ENCODE peak calls at places on chromosomes 12 and 14, in six cellular contexts. H, Y, V, N, X and P are unnamed samples.

GRCh38 chr14:100534528-100535286 is 52.5 kb downstream of the BEGAIN start:
- DNase-seq in H (no peak), Y (no peak), V (no peak), N (no peak), X (peak), P (peak)

GRCh38 chr12:97131220-97131981 is 224.3 kb downstream of the NEDD1 start:
- DNase-seq in H (peak), Y (no peak), V (no peak), N (no peak), X (no peak), P (no peak)

GRCh38 chr12:19485240-19485639 is 45.9 kb downstream of the AEBP2 start:
- DNase-seq in H (no peak), Y (no peak), V (no peak), N (no peak), X (no peak), P (no peak)

GRCh38 chr12:82659343-82660207 is 27.1 kb upstream of the TMTC2 start:
- DNase-seq in H (no peak), Y (no peak), V (no peak), N (no peak), X (no peak), P (no peak)

GRCh38 chr12:121776190-121777098 is 17.0 kb downstream of the RHOF start:
- DNase-seq in H (no peak), Y (no peak), V (no peak), N (peak), X (peak), P (peak)

GRCh38 chr14:73500360-73500759 is 9.6 kb downstream of the RIOX1 start:
- DNase-seq in H (no peak), Y (no peak), V (no peak), N (no peak), X (no peak), P (no peak)

GRCh38 chr12:106767954-106768501 is 6.5 kb upstream of the RIC8B start:
- DNase-seq in H (peak), Y (no peak), V (no peak), N (no peak), X (no peak), P (no peak)

GRCh38 chr12:9906888-9907287 is 25.3 kb downstream of the CLEC2A start:
- DNase-seq in H (no peak), Y (no peak), V (no peak), N (no peak), X (no peak), P (no peak)

GRCh38 chr12:119593578-119594398 is at the start of gene TMEM233:
- DNase-seq in H (no peak), Y (no peak), V (no peak), N (no peak), X (peak), P (no peak)

GRCh38 chr12:48819986-48820385 is 1.7 kb downstream of the CACNB3 start:
- DNase-seq in H (no peak), Y (no peak), V (no peak), N (no peak), X (no peak), P (no peak)

GRCh38 chr14:88218119-88218915 is 104.8 kb downstream of the KCNK10 start:
- DNase-seq in H (no peak), Y (no peak), V (no peak), N (no peak), X (no peak), P (no peak)

GRCh38 chr14:106831322-106831720 is 1304.9 kb downstream of the TMEM121 start:
- DNase-seq in H (no peak), Y (no peak), V (peak), N (no peak), X (peak), P (no peak)

GRCh38 chr12:89051065-89051677 is 301.1 kb downstream of the DUSP6 start:
- DNase-seq in H (no peak), Y (no peak), V (peak), N (peak), X (peak), P (peak)

GRCh38 chr14:105475269-105475915 is 771 bp downstream of the CRIP2 start:
- DNase-seq in H (no peak), Y (no peak), V (no peak), N (no peak), X (no peak), P (no peak)

GRCh38 chr12:8018666-8019581 is 13.6 kb upstream of the FOXJ2 start:
- DNase-seq in H (peak), Y (no peak), V (peak), N (peak), X (peak), P (no peak)

GRCh38 chr12:96720363-96720705 is 186.7 kb upstream of the NEDD1 start:
- DNase-seq in H (no peak), Y (no peak), V (no peak), N (no peak), X (peak), P (peak)

GRCh38 chr12:122983789-122984515 is 3.5 kb downstream of the ARL6IP4 start:
- DNase-seq in H (no peak), Y (no peak), V (peak), N (no peak), X (no peak), P (no peak)

GRCh38 chr12:109387425-109388166 is 39.9 kb downstream of the MYO1H start:
- DNase-seq in H (no peak), Y (no peak), V (peak), N (peak), X (no peak), P (no peak)

GRCh38 chr12:22792198-22792597 is 167.2 kb downstream of the ETNK1 start:
- DNase-seq in H (no peak), Y (no peak), V (no peak), N (no peak), X (no peak), P (no peak)

GRCh38 chr12:40692617-40693502 is 621 bp downstream of the CNTN1 start:
- DNase-seq in H (no peak), Y (no peak), V (no peak), N (no peak), X (no peak), P (no peak)

GRCh38 chr14:90426663-90427062 is 29.8 kb downstream of the CALM1 start:
- DNase-seq in H (no peak), Y (no peak), V (no peak), N (no peak), X (no peak), P (no peak)

GRCh38 chr14:90968025-90968424 is 92.4 kb downstream of the RPS6KA5 start:
- DNase-seq in H (no peak), Y (no peak), V (no peak), N (no peak), X (no peak), P (no peak)

GRCh38 chr12:82931349-82932116 is 244.8 kb downstream of the TMTC2 start:
- DNase-seq in H (no peak), Y (no peak), V (no peak), N (no peak), X (no peak), P (no peak)

GRCh38 chr12:26833692-26834168 is 736 bp upstream of the ITPR2 start:
- DNase-seq in H (no peak), Y (no peak), V (no peak), N (no peak), X (peak), P (peak)

GRCh38 chr12:51217133-51217967 is 512 bp downstream of the POU6F1 start:
- DNase-seq in H (no peak), Y (no peak), V (no peak), N (peak), X (peak), P (peak)

GRCh38 chr12:53623986-53624385 is 2.2 kb downstream of the ATF7 start:
- DNase-seq in H (no peak), Y (no peak), V (peak), N (no peak), X (no peak), P (no peak)

GRCh38 chr12:130184531-130185090 is 22.3 kb downstream of the FZD10 start:
- DNase-seq in H (no peak), Y (no peak), V (no peak), N (no peak), X (no peak), P (no peak)

GRCh38 chr14:64232944-64233343 is 61.2 kb downstream of the ESR2 start:
- DNase-seq in H (no peak), Y (no peak), V (no peak), N (no peak), X (no peak), P (no peak)
- TF ChIP-seq TAF1 in H (no peak), Y (no peak), V (no peak), N (no peak), X (no peak), P (no peak)

GRCh38 chr12:55926738-55927587 is 731 bp downstream of the PYM1 start:
- DNase-seq in H (peak), Y (peak), V (peak), N (peak), X (peak), P (peak)
- TF ChIP-seq POLR2AphosphoS5 in H (peak), Y (peak), V (peak), N (peak), X (no peak), P (peak)

DNA sequence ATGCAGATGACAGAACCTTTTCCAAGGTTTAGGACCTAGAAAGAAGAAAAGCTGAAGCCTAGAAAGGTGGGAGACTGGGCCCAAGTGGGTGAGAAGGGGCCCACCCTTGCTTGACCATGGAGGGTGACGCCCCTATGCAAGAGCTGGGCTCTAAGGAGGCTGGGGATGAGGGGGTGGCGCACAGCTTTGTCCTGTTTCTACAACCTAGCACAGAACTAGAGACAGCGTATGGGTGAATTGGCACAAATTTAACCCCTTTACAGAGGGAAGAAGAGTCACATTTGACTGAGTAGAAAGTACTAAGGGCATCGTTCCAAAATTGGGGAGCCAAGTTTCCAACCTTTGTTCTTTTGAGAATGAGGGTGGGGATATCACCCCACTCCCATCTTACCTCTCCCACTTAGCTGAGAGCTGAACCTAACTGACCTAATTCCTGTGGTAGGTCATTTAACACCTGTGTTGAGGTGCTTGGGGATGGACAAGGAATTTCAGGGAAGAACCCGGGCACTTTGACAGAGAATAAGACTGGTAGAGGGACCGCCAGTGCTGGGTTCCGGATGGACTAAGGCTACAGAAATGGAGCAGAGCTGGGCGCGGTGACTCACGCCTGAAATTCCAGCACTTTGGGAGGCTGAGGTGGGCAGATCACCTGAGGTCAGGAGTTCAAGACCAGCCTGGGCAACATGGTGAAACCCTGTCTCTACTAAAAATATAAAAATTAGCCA is 5.3 kb downstream of the NFKBIA start:
- DNase-seq in H (no peak), Y (no peak), V (no peak), N (no peak), X (no peak), P (no peak)
- TF ChIP-seq POLR2A in H (peak), Y (no peak), V (no peak), N (no peak), X (peak), P (peak)

GRCh38 chr14:68539311-68539737 is 253.5 kb downstream of the ZFP36L1 start:
- DNase-seq in H (no peak), Y (no peak), V (no peak), N (no peak), X (no peak), P (no peak)

GRCh38 chr14:68539839-68540238 is 253.0 kb downstream of the ZFP36L1 start:
- DNase-seq in H (no peak), Y (no peak), V (no peak), N (no peak), X (no peak), P (no peak)

GRCh38 chr14:68543516-68543915 is 249.4 kb downstream of the ZFP36L1 start:
- DNase-seq in H (no peak), Y (no peak), V (no peak), N (no peak), X (no peak), P (no peak)

GRCh38 chr14:68542346-68542745 is 250.5 kb downstream of the ZFP36L1 start:
- DNase-seq in H (no peak), Y (no peak), V (no peak), N (no peak), X (no peak), P (no peak)

GRCh38 chr14:68541128-68541896 is 251.6 kb downstream of the ZFP36L1 start:
- DNase-seq in H (no peak), Y (no peak), V (no peak), N (no peak), X (no peak), P (no peak)
- TF ChIP-seq TAF1 in H (no peak), Y (no peak), V (no peak), N (no peak), X (no peak), P (no peak)